ENCODE peak calls at places on chromosomes 16 and 17, in four cellular contexts. N is heart right ventricle, D is uterus, I is adrenal gland. M is an unnamed sample. For H3K36me3 and H3K4me1, the result is how much of the 10 kb centered on the place peaks cover.

GRCh38 chr16:1097800-1098199 is 1.8 kb upstream of the C1QTNF8 start:
- DNase-seq in N (peak), D (no peak), I (peak), M (peak)

GRCh38 chr16:50360033-50360778 is 8.6 kb downstream of the BRD7 start:
- DNase-seq in N (no peak), D (no peak), I (peak), M (no peak)

GRCh38 chr16:27314986-27315332 is 1.2 kb downstream of the IL4R start:
- DNase-seq in N (no peak), D (no peak), I (no peak), M (no peak)

GRCh38 chr16:89067677-89068076 is 26.0 kb upstream of the ACSF3 start:
- DNase-seq in N (no peak), D (no peak), I (peak), M (no peak)

GRCh38 chr17:71440513-71440912 is 680.3 kb upstream of the SOX9 start:
- DNase-seq in N (no peak), D (no peak), I (no peak), M (no peak)

GRCh38 chr16:50270510-50271147 is 4.3 kb downstream of the ADCY7 start:
- DNase-seq in N (no peak), D (no peak), I (no peak), M (no peak)

GRCh38 chr16:55706739-55707487 is 51.1 kb downstream of the SLC6A2 start:
- DNase-seq in N (no peak), D (no peak), I (peak), M (peak)

GRCh38 chr17:9116311-9116820 is 95.1 kb downstream of the NTN1 start:
- DNase-seq in N (no peak), D (no peak), I (no peak), M (no peak)

GRCh38 chr17:37483311-37484039 is 6.2 kb upstream of the DUSP14 start:
- DNase-seq in N (no peak), D (peak), I (peak), M (no peak)

GRCh38 chr17:75639771-75640555 is 6.7 kb downstream of the SMIM5 start:
- DNase-seq in N (no peak), D (no peak), I (no peak), M (no peak)

GRCh38 chr17:54901230-54901847 is 687 bp downstream of the TOM1L1 start:
- DNase-seq in N (no peak), D (no peak), I (no peak), M (no peak)

GRCh38 chr17:43528988-43529814 is 16.9 kb downstream of the ETV4 start:
- DNase-seq in N (no peak), D (no peak), I (no peak), M (no peak)
- H3K36me3 ChIP-seq in N (under half), D (under half), I (under half), M (under half)

GRCh38 chr17:7935859-7936258 is 3.9 kb downstream of the CNTROB start:
- DNase-seq in N (no peak), D (no peak), I (no peak), M (no peak)

GRCh38 chr17:7930841-7931631 is 710 bp downstream of the TRAPPC1 start:
- DNase-seq in N (no peak), D (no peak), I (no peak), M (no peak)

GRCh38 chr17:7931709-7932482 is at the start of the genes CNTROB and TRAPPC1:
- DNase-seq in N (peak), D (peak), I (peak), M (peak)

GRCh38 chr17:7932483-7932891 is 481 bp downstream of the CNTROB start:
- DNase-seq in N (no peak), D (peak), I (no peak), M (peak)

DNA sequence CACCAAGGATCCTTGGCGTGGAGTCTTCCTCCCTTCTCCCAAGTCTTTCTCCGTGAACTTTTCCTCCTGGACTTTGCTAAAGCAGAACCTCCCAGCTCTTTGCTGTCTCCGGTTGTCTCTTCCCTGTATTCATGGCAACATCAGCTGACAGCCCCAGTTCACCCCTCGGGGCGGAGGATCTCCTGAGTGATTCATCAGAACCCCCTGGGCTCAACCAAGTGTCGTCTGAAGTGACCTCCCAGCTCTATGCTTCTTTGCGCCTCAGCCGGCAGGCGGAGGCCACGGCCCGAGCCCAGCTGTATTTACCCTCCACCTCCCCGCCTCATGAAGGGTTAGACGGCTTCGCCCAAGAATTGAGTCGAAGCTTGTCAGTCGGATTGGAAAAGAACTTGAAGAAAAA is 943 bp downstream of the CNTROB start:
- DNase-seq in N (no peak), D (peak), I (peak), M (peak)
- TF ChIP-seq CTCF in N (no peak), D (no peak), I (no peak), M (no peak)

GRCh38 chr16:82639263-82639662 is 12.5 kb downstream of the CDH13 start:
- DNase-seq in N (no peak), D (no peak), I (no peak), M (no peak)

GRCh38 chr16:82638095-82638798 is 11.5 kb downstream of the CDH13 start:
- DNase-seq in N (no peak), D (no peak), I (no peak), M (no peak)

GRCh38 chr16:82636485-82636884 is 9.7 kb downstream of the CDH13 start:
- DNase-seq in N (no peak), D (no peak), I (no peak), M (no peak)

GRCh38 chr16:82634955-82635610 is 8.3 kb downstream of the CDH13 start:
- DNase-seq in N (no peak), D (no peak), I (no peak), M (no peak)

GRCh38 chr16:82636958-82637357 is 10.2 kb downstream of the CDH13 start:
- DNase-seq in N (no peak), D (no peak), I (no peak), M (no peak)
- H3K4me1 ChIP-seq in N (half or more), D (under half), I (under half), M (under half)

GRCh38 chr17:610285-610684 is 104.4 kb downstream of the VPS53 start:
- DNase-seq in N (no peak), D (no peak), I (no peak), M (no peak)
- H3K36me3 ChIP-seq in N (under half), D (under half), I (under half), M (under half)

GRCh38 chr17:58352018-58352842 is at the start of gene SUPT4H1:
- DNase-seq in N (peak), D (peak), I (peak), M (peak)
- TF ChIP-seq CTCF in N (no peak), D (no peak), I (peak), M (no peak)

DNA sequence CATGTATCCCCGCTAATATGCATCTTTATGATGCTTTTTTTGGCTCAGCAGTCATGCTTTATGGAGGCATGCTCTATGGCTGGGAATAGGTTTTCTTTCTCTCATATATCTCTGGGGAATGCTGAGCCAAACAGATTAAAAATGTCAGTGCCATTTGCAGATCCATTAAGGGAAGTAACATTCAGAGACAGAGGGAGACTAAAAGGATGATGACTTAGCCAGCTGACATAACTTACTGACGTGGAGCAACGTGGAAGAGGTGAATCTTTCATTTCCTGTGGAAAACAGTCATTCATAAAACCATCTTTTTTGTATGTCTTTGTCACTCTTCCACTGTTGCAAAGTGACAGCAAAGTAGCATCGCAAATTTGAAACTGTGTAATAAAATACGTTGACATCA is 30.1 kb downstream of the KCNJ16 start:
- DNase-seq in N (no peak), D (no peak), I (no peak), M (no peak)
- H3K4me1 ChIP-seq in N (under half), D (under half), I (under half), M (under half)